ENCODE peak calls at places on chromosomes 4 and X, in five cellular contexts. One of them, this sample, is unnamed.

GRCh38 chrX:17373337-17373736 is 1.7 kb upstream of the NHS start:
- DNase-seq in BJ: no peak
- DNase-seq in upper lobe of left lung: no peak
- DNase-seq in hepatocyte: no peak
- DNase-seq in IMR-90: no peak
- DNase-seq in this sample: no peak

GRCh38 chrX:130933358-130933757 is 30.3 kb upstream of the ENOX2 start:
- DNase-seq in BJ: no peak
- DNase-seq in upper lobe of left lung: no peak
- DNase-seq in hepatocyte: no peak
- DNase-seq in IMR-90: no peak
- DNase-seq in this sample: no peak

GRCh38 chr4:148852092-148852699 is 410.0 kb upstream of the NR3C2 start:
- DNase-seq in BJ: no peak
- DNase-seq in upper lobe of left lung: no peak
- DNase-seq in hepatocyte: no peak
- DNase-seq in IMR-90: no peak
- DNase-seq in this sample: no peak

GRCh38 chrX:68762649-68763268 is 66.1 kb upstream of the EFNB1 start:
- DNase-seq in BJ: no peak
- DNase-seq in upper lobe of left lung: no peak
- DNase-seq in hepatocyte: no peak
- DNase-seq in IMR-90: no peak
- DNase-seq in this sample: no peak

GRCh38 chr4:182619659-182620058 is 297.5 kb downstream of the DCTD start:
- DNase-seq in BJ: no peak
- DNase-seq in upper lobe of left lung: no peak
- DNase-seq in hepatocyte: no peak
- DNase-seq in IMR-90: no peak
- DNase-seq in this sample: no peak

GRCh38 chr4:154472870-154473269 is 18.7 kb downstream of the DCHS2 start:
- DNase-seq in BJ: no peak
- DNase-seq in upper lobe of left lung: no peak
- DNase-seq in hepatocyte: no peak
- DNase-seq in IMR-90: no peak
- DNase-seq in this sample: no peak

GRCh38 chr4:162115323-162115722 is 48.5 kb downstream of the FSTL5 start:
- DNase-seq in BJ: no peak
- DNase-seq in upper lobe of left lung: no peak
- DNase-seq in hepatocyte: no peak
- DNase-seq in IMR-90: no peak
- DNase-seq in this sample: no peak

GRCh38 chrX:2703991-2704369 is 12.9 kb downstream of the CD99 start:
- DNase-seq in BJ: no peak
- DNase-seq in upper lobe of left lung: no peak
- DNase-seq in hepatocyte: no peak
- DNase-seq in IMR-90: no peak
- DNase-seq in this sample: peak

GRCh38 chrX:118824173-118824782 is 654 bp downstream of the ZCCHC12 start:
- DNase-seq in BJ: no peak
- DNase-seq in upper lobe of left lung: no peak
- DNase-seq in hepatocyte: no peak
- DNase-seq in IMR-90: no peak
- DNase-seq in this sample: no peak

GRCh38 chrX:41335590-41336331 is 1.8 kb downstream of the DDX3X start:
- DNase-seq in BJ: no peak
- DNase-seq in upper lobe of left lung: no peak
- DNase-seq in hepatocyte: no peak
- DNase-seq in IMR-90: peak
- DNase-seq in this sample: peak

GRCh38 chr4:138090145-138090917 is 151.8 kb downstream of the SLC7A11 start:
- DNase-seq in BJ: peak
- DNase-seq in upper lobe of left lung: peak
- DNase-seq in hepatocyte: peak
- DNase-seq in IMR-90: peak
- DNase-seq in this sample: peak

GRCh38 chrX:118455013-118455412 is 40.6 kb upstream of the DOCK11 start:
- DNase-seq in BJ: no peak
- DNase-seq in upper lobe of left lung: no peak
- DNase-seq in hepatocyte: no peak
- DNase-seq in IMR-90: no peak
- DNase-seq in this sample: no peak

GRCh38 chrX:41377624-41378023 is 43.7 kb downstream of the DDX3X start:
- DNase-seq in BJ: no peak
- DNase-seq in upper lobe of left lung: no peak
- DNase-seq in hepatocyte: no peak
- DNase-seq in IMR-90: no peak
- DNase-seq in this sample: no peak

GRCh38 chr4:108762559-108763225 is at the start of gene ETNPPL:
- DNase-seq in BJ: no peak
- DNase-seq in upper lobe of left lung: no peak
- DNase-seq in hepatocyte: peak
- DNase-seq in IMR-90: no peak
- DNase-seq in this sample: no peak

GRCh38 chr4:176638992-176639391 is 153.7 kb downstream of the VEGFC start:
- DNase-seq in BJ: no peak
- DNase-seq in upper lobe of left lung: no peak
- DNase-seq in hepatocyte: no peak
- DNase-seq in IMR-90: peak
- DNase-seq in this sample: no peak

DNA sequence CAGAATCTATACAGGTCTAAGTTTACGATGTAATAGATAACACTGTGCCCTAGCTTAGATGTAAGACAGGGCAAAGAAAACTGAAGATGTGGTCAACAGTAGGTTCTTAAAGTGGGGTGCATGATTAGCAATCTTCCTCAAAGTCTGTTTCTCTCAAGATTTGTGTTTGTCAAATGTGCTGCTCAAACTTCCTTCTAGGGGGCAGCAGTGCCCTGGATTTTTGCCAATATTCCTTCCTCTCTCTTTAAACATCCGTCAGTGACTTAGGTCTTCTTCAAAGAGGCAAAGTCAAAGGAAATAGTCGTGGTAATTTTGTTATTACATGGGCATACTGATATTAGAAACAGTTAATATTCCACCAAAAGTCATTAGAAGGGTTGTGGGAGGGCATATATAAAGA is 4.2 kb upstream of the PDHA2 start:
- DNase-seq in BJ: no peak
- DNase-seq in upper lobe of left lung: no peak
- DNase-seq in hepatocyte: peak
- DNase-seq in IMR-90: no peak
- DNase-seq in this sample: no peak
- TF ChIP-seq CTCF in BJ: no peak
- TF ChIP-seq CTCF in upper lobe of left lung: no peak
- TF ChIP-seq CTCF in hepatocyte: peak
- TF ChIP-seq CTCF in IMR-90: no peak
- TF ChIP-seq CTCF in this sample: no peak

GRCh38 chr4:4491396-4491893 is 50.4 kb downstream of the STX18 start:
- DNase-seq in BJ: no peak
- DNase-seq in upper lobe of left lung: no peak
- DNase-seq in hepatocyte: no peak
- DNase-seq in IMR-90: no peak
- DNase-seq in this sample: no peak
- H3K4me3 ChIP-seq in BJ: no peak
- H3K4me3 ChIP-seq in upper lobe of left lung: no peak
- H3K4me3 ChIP-seq in hepatocyte: no peak
- H3K4me3 ChIP-seq in IMR-90: no peak
- H3K4me3 ChIP-seq in this sample: no peak

DNA sequence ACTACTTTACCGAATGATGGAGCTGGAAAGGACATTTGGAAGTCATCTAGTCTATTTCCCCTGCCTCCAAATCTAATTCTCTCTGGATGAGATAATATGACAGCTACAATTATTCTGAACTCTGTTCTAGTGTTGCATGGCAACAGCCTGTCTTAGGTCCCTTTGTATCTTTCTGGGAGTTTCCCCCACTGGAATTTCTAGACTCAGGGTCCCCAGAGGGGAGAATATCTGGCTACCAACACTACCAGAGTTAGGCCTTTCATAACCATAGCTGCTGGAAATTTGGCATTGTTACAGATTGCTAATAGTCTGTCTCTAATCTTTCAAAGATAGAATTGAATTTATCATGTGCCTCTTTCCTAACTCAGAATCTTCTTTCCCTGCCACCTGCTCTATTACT is 4.5 kb downstream of the MSN start:
- DNase-seq in BJ: no peak
- DNase-seq in upper lobe of left lung: no peak
- DNase-seq in hepatocyte: no peak
- DNase-seq in IMR-90: no peak
- DNase-seq in this sample: no peak
- TF ChIP-seq CTCF in BJ: no peak
- TF ChIP-seq CTCF in upper lobe of left lung: no peak
- TF ChIP-seq CTCF in hepatocyte: no peak
- TF ChIP-seq CTCF in IMR-90: no peak
- TF ChIP-seq CTCF in this sample: no peak

DNA sequence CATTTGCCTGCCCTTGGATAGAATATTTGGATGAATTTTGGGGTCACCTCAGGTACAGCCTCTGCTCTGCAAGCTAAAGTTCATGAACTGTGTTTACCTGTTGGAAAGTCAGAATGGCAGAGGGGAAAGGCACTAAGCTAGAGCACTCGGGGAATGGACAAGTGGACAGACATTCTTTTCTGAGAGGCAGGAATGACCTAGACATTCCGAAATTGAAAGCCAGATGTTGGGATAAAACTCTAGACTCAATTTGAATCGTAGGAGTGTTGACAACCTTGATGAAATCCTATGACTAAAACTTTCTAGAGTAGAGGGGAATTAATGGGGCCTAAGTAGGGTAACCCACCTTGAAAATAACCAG is 56.1 kb downstream of the LUZP4 start:
- DNase-seq in BJ: no peak
- DNase-seq in upper lobe of left lung: no peak
- DNase-seq in hepatocyte: no peak
- DNase-seq in IMR-90: no peak
- DNase-seq in this sample: peak
- H3K4me3 ChIP-seq in BJ: no peak
- H3K4me3 ChIP-seq in upper lobe of left lung: no peak
- H3K4me3 ChIP-seq in hepatocyte: no peak
- H3K4me3 ChIP-seq in IMR-90: no peak
- H3K4me3 ChIP-seq in this sample: peak

DNA sequence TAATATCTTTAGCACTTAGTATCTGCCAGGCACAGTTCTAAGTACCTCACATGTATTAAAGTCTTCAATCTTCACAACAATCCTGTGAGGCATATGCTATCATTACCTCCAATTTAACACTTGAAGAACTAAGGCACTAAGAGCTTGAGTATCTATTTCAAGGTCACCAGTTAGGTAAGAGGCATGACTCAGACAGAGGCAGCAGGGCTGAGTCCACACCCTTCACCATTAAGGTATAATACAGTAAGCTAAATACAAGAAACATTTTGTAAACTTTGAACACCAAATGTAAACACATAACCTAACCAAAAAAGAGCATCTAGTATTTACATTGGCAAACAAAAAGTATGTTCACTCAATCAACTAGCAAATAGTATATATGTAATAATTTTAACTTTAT is 1410.9 kb downstream of the PCDH18 start:
- DNase-seq in BJ: no peak
- DNase-seq in upper lobe of left lung: no peak
- DNase-seq in hepatocyte: no peak
- DNase-seq in IMR-90: no peak
- DNase-seq in this sample: no peak
- TF ChIP-seq CTCF in BJ: no peak
- TF ChIP-seq CTCF in upper lobe of left lung: no peak
- TF ChIP-seq CTCF in hepatocyte: no peak
- TF ChIP-seq CTCF in IMR-90: no peak
- TF ChIP-seq CTCF in this sample: no peak

GRCh38 chr4:17807446-17807845 is 3.1 kb downstream of the DCAF16 start:
- DNase-seq in BJ: no peak
- DNase-seq in upper lobe of left lung: no peak
- DNase-seq in hepatocyte: no peak
- DNase-seq in IMR-90: peak
- DNase-seq in this sample: peak
- H3K4me3 ChIP-seq in BJ: peak
- H3K4me3 ChIP-seq in upper lobe of left lung: peak
- H3K4me3 ChIP-seq in hepatocyte: peak
- H3K4me3 ChIP-seq in IMR-90: peak
- H3K4me3 ChIP-seq in this sample: peak

GRCh38 chr4:166600264-166600663 is 634.0 kb downstream of the SPOCK3 start:
- DNase-seq in BJ: no peak
- DNase-seq in upper lobe of left lung: no peak
- DNase-seq in hepatocyte: no peak
- DNase-seq in IMR-90: no peak
- DNase-seq in this sample: no peak

DNA sequence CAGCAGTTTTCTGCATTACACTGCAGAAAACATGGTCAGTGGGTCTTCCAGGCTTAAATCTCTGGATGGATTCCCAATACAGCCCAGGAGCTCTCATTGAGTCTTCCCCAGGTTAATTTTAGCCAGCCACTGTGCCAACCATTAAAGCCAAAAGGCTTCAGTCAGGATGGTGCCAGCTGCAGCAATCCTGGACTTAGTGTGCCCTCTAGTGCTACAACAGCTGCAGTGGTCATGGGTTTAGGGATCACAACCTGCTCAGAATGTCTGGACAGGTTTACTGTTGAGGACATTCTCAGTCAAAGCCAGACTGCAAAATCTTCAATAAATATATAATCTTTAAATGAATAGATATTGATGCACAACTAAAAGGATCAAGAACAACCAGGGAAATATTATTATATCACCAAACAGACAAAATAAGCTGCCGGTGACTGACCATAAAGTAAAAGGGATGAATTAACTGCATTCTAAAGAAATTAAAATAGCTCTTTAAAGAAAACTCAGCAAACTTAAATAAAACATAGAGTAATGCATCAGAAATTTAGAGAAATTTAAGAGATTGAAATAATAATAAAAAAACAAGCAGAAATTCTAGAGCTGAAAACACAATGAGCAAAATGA is 639.9 kb downstream of the SPOCK3 start:
- DNase-seq in BJ: no peak
- DNase-seq in upper lobe of left lung: no peak
- DNase-seq in hepatocyte: peak
- DNase-seq in IMR-90: no peak
- DNase-seq in this sample: peak
- TF ChIP-seq CTCF in BJ: peak
- TF ChIP-seq CTCF in upper lobe of left lung: no peak
- TF ChIP-seq CTCF in hepatocyte: peak
- TF ChIP-seq CTCF in IMR-90: peak
- TF ChIP-seq CTCF in this sample: peak

GRCh38 chrX:37350034-37350365 is 836 bp downstream of the PRRG1 start:
- DNase-seq in BJ: no peak
- DNase-seq in upper lobe of left lung: no peak
- DNase-seq in hepatocyte: peak
- DNase-seq in IMR-90: peak
- DNase-seq in this sample: no peak
- H3K4me3 ChIP-seq in BJ: peak
- H3K4me3 ChIP-seq in upper lobe of left lung: peak
- H3K4me3 ChIP-seq in hepatocyte: peak
- H3K4me3 ChIP-seq in IMR-90: peak
- H3K4me3 ChIP-seq in this sample: peak